ENCODE peak calls at places on chromosome 16, in six cellular contexts. K, E, T, A, Q and M are unnamed samples.

GRCh38 chr16:49344401-49344800 is 29.2 kb upstream of the C16orf78 start:
- DNase-seq in K (no peak), T (no peak), E (no peak), Q (no peak), A (no peak), M (no peak)

GRCh38 chr16:9077001-9077809 is 14.2 kb upstream of the HAPSTR1 start:
- DNase-seq in Q (no peak), T (no peak), A (peak; percentile 84), K (peak; percentile 86), E (peak; percentile 88), M (peak; percentile 92)

GRCh38 chr16:11061629-11062270 is 117.4 kb downstream of the CLEC16A start:
- DNase-seq in E (no peak), A (no peak), T (no peak), Q (no peak), K (no peak), M (no peak)

GRCh38 chr16:68252383-68252782 is 7.2 kb downstream of the PLA2G15 start:
- DNase-seq in E (no peak), K (no peak), A (no peak), T (no peak), Q (no peak), M (no peak)

GRCh38 chr16:25413133-25413532 is 155.5 kb upstream of the ZKSCAN2 start:
- DNase-seq in A (no peak), E (no peak), Q (no peak), T (no peak), K (no peak), M (no peak)

GRCh38 chr16:61936522-61936921 is 99.7 kb downstream of the CDH8 start:
- DNase-seq in Q (no peak), T (peak; percentile 14), E (no peak), K (peak; percentile 33), A (no peak), M (no peak)

GRCh38 chr16:70520612-70521297 is 2.6 kb downstream of the COG4 start:
- DNase-seq in A (peak; percentile 68), T (no peak), K (no peak), E (peak; percentile 74), Q (no peak), M (no peak)

GRCh38 chr16:29021471-29021870 is 36.6 kb downstream of the LAT start:
- DNase-seq in A (no peak), E (no peak), K (no peak), Q (no peak), T (no peak), M (no peak)

GRCh38 chr16:23064642-23065041 is 84.6 kb downstream of the USP31 start:
- DNase-seq in Q (no peak), A (no peak), E (no peak), K (no peak), T (no peak), M (no peak)

GRCh38 chr16:66058181-66058580 is 308.3 kb upstream of the CDH5 start:
- DNase-seq in K (no peak), A (no peak), E (peak; percentile 78), Q (no peak), T (no peak), M (no peak)

GRCh38 chr16:83392743-83393142 is 415.0 kb upstream of the HSBP1 start:
- DNase-seq in K (peak; percentile 57), Q (no peak), E (no peak), A (no peak), T (no peak), M (no peak)

GRCh38 chr16:66176111-66176510 is 190.4 kb upstream of the CDH5 start:
- DNase-seq in E (no peak), T (no peak), Q (no peak), K (no peak), A (no peak), M (no peak)

GRCh38 chr16:66741131-66741900 is 10.1 kb downstream of the DYNC1LI2 start:
- DNase-seq in E (peak; percentile 88), A (peak; percentile 87), Q (no peak), K (peak; percentile 22), T (no peak), M (peak; percentile 48)

GRCh38 chr16:89722392-89723278 is 1.3 kb downstream of the ZNF276 start:
- DNase-seq in T (no peak), E (peak; percentile 16), Q (no peak), A (no peak), K (peak; percentile 28), M (no peak)

GRCh38 chr16:81266680-81267095 is 28.2 kb downstream of the BCO1 start:
- DNase-seq in A (no peak), Q (no peak), T (no peak), E (no peak), K (no peak), M (no peak)

GRCh38 chr16:75379339-75379738 is 54.0 kb downstream of the CFDP1 start:
- DNase-seq in E (no peak), K (no peak), T (no peak), Q (no peak), A (no peak), M (no peak)

GRCh38 chr16:10168258-10168657 is 14.0 kb downstream of the GRIN2A start:
- DNase-seq in E (no peak), T (no peak), A (no peak), K (no peak), Q (no peak), M (no peak)

GRCh38 chr16:74842413-74842812 is 67.8 kb upstream of the FA2H start:
- DNase-seq in T (no peak), K (no peak), E (no peak), A (no peak), Q (no peak), M (peak; percentile 10)

GRCh38 chr16:51427081-51427480 is 276.0 kb upstream of the SALL1 start:
- DNase-seq in Q (no peak), T (no peak), E (no peak), A (no peak), K (no peak), M (no peak)

GRCh38 chr16:84672276-84673202 is 24.2 kb downstream of the KLHL36 start:
- DNase-seq in Q (peak; percentile 57), T (peak; percentile 56), E (peak; percentile 68), K (peak; percentile 80), A (peak; percentile 68), M (peak; percentile 86)

GRCh38 chr16:7745321-7745720 is 412.7 kb downstream of the RBFOX1 start:
- DNase-seq in T (no peak), K (no peak), Q (no peak), A (no peak), E (no peak), M (no peak)

GRCh38 chr16:63361032-63361624 is 1324.9 kb upstream of the CDH8 start:
- DNase-seq in E (peak; percentile 66), Q (no peak), K (peak; percentile 72), T (peak; percentile 44), A (peak; percentile 68), M (peak; percentile 16)

GRCh38 chr16:721765-722481 is 977 bp downstream of the ANTKMT start:
- DNase-seq in Q (no peak), K (no peak), A (no peak), E (no peak), T (no peak), M (no peak)

GRCh38 chr16:67528222-67528869 is at the start of gene RIPOR1:
- DNase-seq in E (no peak), K (peak; percentile 61), Q (no peak), T (peak; percentile 49), A (peak; percentile 53), M (peak; percentile 59)

GRCh38 chr16:89471225-89471624 is 19.1 kb downstream of the ANKRD11 start:
- DNase-seq in A (peak; percentile 85), Q (no peak), E (peak; percentile 88), K (peak; percentile 96), T (no peak), M (peak; percentile 93)

GRCh38 chr16:73062640-73063283 is 14.8 kb upstream of the ZFHX3 start:
- DNase-seq in T (no peak), Q (no peak), K (peak; percentile 61), A (no peak), E (no peak), M (no peak)
- H3K4me3 ChIP-seq in T (no peak overlapping the region), Q (no peak overlapping the region), K (no peak overlapping the region), A (peak overlapping the region; percentile 24), E (no peak overlapping the region), M (no peak overlapping the region)

GRCh38 chr16:3718628-3719027 is 1.3 kb upstream of the TRAP1 start:
- DNase-seq in E (no peak), K (no peak), A (no peak), T (no peak), Q (no peak), M (no peak)

GRCh38 chr16:3720418-3720817 is 3.1 kb upstream of the TRAP1 start:
- DNase-seq in A (no peak), Q (no peak), T (no peak), E (no peak), K (no peak), M (no peak)

GRCh38 chr16:3717235-3718018 is at the start of gene TRAP1:
- DNase-seq in E (peak; percentile 75), K (peak; percentile 66), A (peak; percentile 80), T (peak; percentile 76), Q (no peak), M (peak; percentile 86)

GRCh38 chr16:3716831-3717234 is 491 bp downstream of the TRAP1 start:
- DNase-seq in K (peak; percentile 29), T (peak; percentile 29), E (no peak), A (peak; percentile 40), Q (no peak), M (peak; percentile 32)

GRCh38 chr16:3718019-3718391 is 681 bp upstream of the TRAP1 start:
- DNase-seq in Q (no peak), E (no peak), K (no peak), A (no peak), T (no peak), M (no peak)
- H4K8ac ChIP-seq in Q (no peak overlapping the region), E (peak overlapping the region; percentile 100), K (no peak overlapping the region), A (peak overlapping the region; percentile 96), T (no peak overlapping the region), M (peak overlapping the region; percentile 100)

GRCh38 chr16:87317766-87318121 is 552 bp upstream of the C16orf95 start:
- DNase-seq in K (peak; percentile 61), A (peak; percentile 72), T (no peak), Q (no peak), E (peak; percentile 50), M (peak; percentile 58)

GRCh38 chr16:87320510-87321227 is 3.5 kb upstream of the C16orf95 start:
- DNase-seq in T (no peak), K (no peak), A (no peak), Q (no peak), E (no peak), M (no peak)

GRCh38 chr16:87319997-87320491 is 2.9 kb upstream of the C16orf95 start:
- DNase-seq in E (no peak), Q (no peak), T (no peak), K (no peak), A (no peak), M (no peak)

GRCh38 chr16:87318158-87318644 is 1.0 kb upstream of the C16orf95 start:
- DNase-seq in E (peak; percentile 16), K (peak; percentile 10), A (peak; percentile 23), Q (no peak), T (no peak), M (no peak)

DNA sequence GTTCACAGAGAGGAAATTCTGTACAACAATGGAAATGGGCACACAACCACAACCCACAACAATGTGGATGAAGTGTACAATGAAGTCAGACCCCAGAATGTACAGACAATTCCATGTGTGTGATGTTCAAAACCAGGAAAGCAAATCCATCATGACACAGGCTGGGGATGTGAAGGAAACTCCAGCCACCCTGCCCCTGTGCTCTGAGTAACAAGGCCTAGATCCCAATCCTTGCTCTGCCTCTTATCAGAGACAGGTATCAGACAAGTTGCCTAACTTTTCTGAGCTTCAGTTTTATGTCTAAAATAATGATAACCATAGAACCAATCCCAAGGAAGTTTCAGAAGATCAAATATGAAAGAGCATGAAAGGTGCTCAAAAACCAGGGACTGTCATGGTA is 1.8 kb upstream of the C16orf95 start:
- DNase-seq in Q (no peak), E (no peak), A (no peak), K (no peak), T (no peak), M (no peak)
- H3K9ac ChIP-seq in Q (no peak overlapping the region), E (no peak overlapping the region), A (peak overlapping the region; percentile 98), K (no peak overlapping the region), T (no peak overlapping the region), M (no peak overlapping the region)

GRCh38 chr16:16076400-16076901 is 127.0 kb downstream of the ABCC1 start:
- DNase-seq in Q (no peak), T (no peak), K (no peak), A (no peak), E (no peak), M (no peak)
- H3K4me3 ChIP-seq in Q (no peak overlapping the region), T (no peak overlapping the region), K (no peak overlapping the region), A (no peak overlapping the region), E (no peak overlapping the region), M (peak overlapping the region; percentile 32)